ENCODE peak calls at places on chromosomes 6 and 20, in nine cellular contexts. One of them, this sample, is unnamed.

GRCh38 chr6:50992704-50993625 is 174.3 kb downstream of the TFAP2B start:
- DNase-seq in A172: no peak
- DNase-seq in activated gamma-delta T cell treated with anti-CD3 and anti-CD28 coated beads, Interleukin-2, amount 50 U/mL, for 16 hours: no peak
- DNase-seq in fibroblast of lung: no peak
- DNase-seq in HTR-8/SVneo: no peak
- DNase-seq in NCI-H1092 treated with DMSO at 0.1 percent for 48 hours: no peak
- DNase-seq in psoas muscle: no peak
- DNase-seq in choroid plexus epithelial cell: no peak
- DNase-seq in right cardiac atrium: no peak
- DNase-seq in this sample: no peak

GRCh38 chr6:170074435-170074834 is 216.4 kb downstream of the DLL1 start:
- DNase-seq in A172: no peak
- DNase-seq in activated gamma-delta T cell treated with anti-CD3 and anti-CD28 coated beads, Interleukin-2, amount 50 U/mL, for 16 hours: no peak
- DNase-seq in fibroblast of lung: no peak
- DNase-seq in HTR-8/SVneo: no peak
- DNase-seq in NCI-H1092 treated with DMSO at 0.1 percent for 48 hours: no peak
- DNase-seq in psoas muscle: no peak
- DNase-seq in choroid plexus epithelial cell: no peak
- DNase-seq in right cardiac atrium: no peak
- DNase-seq in this sample: no peak

GRCh38 chr20:25246182-25246943 is 1.5 kb upstream of the PYGB start:
- DNase-seq in A172: no peak
- DNase-seq in activated gamma-delta T cell treated with anti-CD3 and anti-CD28 coated beads, Interleukin-2, amount 50 U/mL, for 16 hours: no peak
- DNase-seq in fibroblast of lung: peak
- DNase-seq in HTR-8/SVneo: no peak
- DNase-seq in NCI-H1092 treated with DMSO at 0.1 percent for 48 hours: no peak
- DNase-seq in psoas muscle: no peak
- DNase-seq in choroid plexus epithelial cell: no peak
- DNase-seq in right cardiac atrium: no peak
- DNase-seq in this sample: no peak

GRCh38 chr20:10236540-10237533 is 18.2 kb downstream of the SNAP25 start:
- DNase-seq in A172: no peak
- DNase-seq in activated gamma-delta T cell treated with anti-CD3 and anti-CD28 coated beads, Interleukin-2, amount 50 U/mL, for 16 hours: no peak
- DNase-seq in fibroblast of lung: no peak
- DNase-seq in HTR-8/SVneo: no peak
- DNase-seq in NCI-H1092 treated with DMSO at 0.1 percent for 48 hours: no peak
- DNase-seq in psoas muscle: no peak
- DNase-seq in choroid plexus epithelial cell: no peak
- DNase-seq in right cardiac atrium: no peak
- DNase-seq in this sample: no peak

GRCh38 chr6:97399208-97399607 is 116.2 kb upstream of the MMS22L start:
- DNase-seq in A172: no peak
- DNase-seq in activated gamma-delta T cell treated with anti-CD3 and anti-CD28 coated beads, Interleukin-2, amount 50 U/mL, for 16 hours: no peak
- DNase-seq in fibroblast of lung: no peak
- DNase-seq in HTR-8/SVneo: no peak
- DNase-seq in NCI-H1092 treated with DMSO at 0.1 percent for 48 hours: no peak
- DNase-seq in psoas muscle: no peak
- DNase-seq in choroid plexus epithelial cell: no peak
- DNase-seq in right cardiac atrium: no peak
- DNase-seq in this sample: no peak

GRCh38 chr6:105884426-105884825 is 201.7 kb upstream of the PRDM1 start:
- DNase-seq in A172: no peak
- DNase-seq in activated gamma-delta T cell treated with anti-CD3 and anti-CD28 coated beads, Interleukin-2, amount 50 U/mL, for 16 hours: no peak
- DNase-seq in fibroblast of lung: no peak
- DNase-seq in HTR-8/SVneo: no peak
- DNase-seq in NCI-H1092 treated with DMSO at 0.1 percent for 48 hours: no peak
- DNase-seq in psoas muscle: no peak
- DNase-seq in choroid plexus epithelial cell: no peak
- DNase-seq in right cardiac atrium: no peak
- DNase-seq in this sample: no peak

GRCh38 chr6:64299176-64299575 is 663.6 kb downstream of the PHF3 start:
- DNase-seq in A172: no peak
- DNase-seq in activated gamma-delta T cell treated with anti-CD3 and anti-CD28 coated beads, Interleukin-2, amount 50 U/mL, for 16 hours: no peak
- DNase-seq in fibroblast of lung: no peak
- DNase-seq in HTR-8/SVneo: no peak
- DNase-seq in NCI-H1092 treated with DMSO at 0.1 percent for 48 hours: no peak
- DNase-seq in psoas muscle: no peak
- DNase-seq in choroid plexus epithelial cell: no peak
- DNase-seq in right cardiac atrium: no peak
- DNase-seq in this sample: no peak

GRCh38 chr6:68211242-68211795 is 423.8 kb upstream of the ADGRB3 start:
- DNase-seq in A172: no peak
- DNase-seq in activated gamma-delta T cell treated with anti-CD3 and anti-CD28 coated beads, Interleukin-2, amount 50 U/mL, for 16 hours: no peak
- DNase-seq in fibroblast of lung: peak
- DNase-seq in HTR-8/SVneo: no peak
- DNase-seq in NCI-H1092 treated with DMSO at 0.1 percent for 48 hours: no peak
- DNase-seq in psoas muscle: no peak
- DNase-seq in choroid plexus epithelial cell: peak
- DNase-seq in right cardiac atrium: no peak
- DNase-seq in this sample: no peak

GRCh38 chr6:48141975-48142374 is 31.0 kb upstream of the PTCHD4 start:
- DNase-seq in A172: no peak
- DNase-seq in activated gamma-delta T cell treated with anti-CD3 and anti-CD28 coated beads, Interleukin-2, amount 50 U/mL, for 16 hours: no peak
- DNase-seq in fibroblast of lung: no peak
- DNase-seq in HTR-8/SVneo: no peak
- DNase-seq in NCI-H1092 treated with DMSO at 0.1 percent for 48 hours: no peak
- DNase-seq in psoas muscle: no peak
- DNase-seq in choroid plexus epithelial cell: peak
- DNase-seq in right cardiac atrium: no peak
- DNase-seq in this sample: no peak

GRCh38 chr20:57386762-57387161 is 4.4 kb upstream of the RBM38 start:
- DNase-seq in A172: no peak
- DNase-seq in activated gamma-delta T cell treated with anti-CD3 and anti-CD28 coated beads, Interleukin-2, amount 50 U/mL, for 16 hours: no peak
- DNase-seq in fibroblast of lung: no peak
- DNase-seq in HTR-8/SVneo: no peak
- DNase-seq in NCI-H1092 treated with DMSO at 0.1 percent for 48 hours: no peak
- DNase-seq in psoas muscle: no peak
- DNase-seq in choroid plexus epithelial cell: no peak
- DNase-seq in right cardiac atrium: no peak
- DNase-seq in this sample: no peak

GRCh38 chr20:22374678-22375590 is 209.4 kb downstream of the FOXA2 start:
- DNase-seq in A172: peak
- DNase-seq in activated gamma-delta T cell treated with anti-CD3 and anti-CD28 coated beads, Interleukin-2, amount 50 U/mL, for 16 hours: no peak
- DNase-seq in fibroblast of lung: peak
- DNase-seq in HTR-8/SVneo: no peak
- DNase-seq in NCI-H1092 treated with DMSO at 0.1 percent for 48 hours: peak
- DNase-seq in psoas muscle: no peak
- DNase-seq in choroid plexus epithelial cell: peak
- DNase-seq in right cardiac atrium: no peak
- DNase-seq in this sample: peak

GRCh38 chr6:148893481-148893880 is 146.7 kb downstream of the UST start:
- DNase-seq in A172: no peak
- DNase-seq in activated gamma-delta T cell treated with anti-CD3 and anti-CD28 coated beads, Interleukin-2, amount 50 U/mL, for 16 hours: no peak
- DNase-seq in fibroblast of lung: no peak
- DNase-seq in HTR-8/SVneo: no peak
- DNase-seq in NCI-H1092 treated with DMSO at 0.1 percent for 48 hours: no peak
- DNase-seq in psoas muscle: no peak
- DNase-seq in choroid plexus epithelial cell: no peak
- DNase-seq in right cardiac atrium: no peak
- DNase-seq in this sample: no peak

GRCh38 chr6:5457036-5457435 is 195.7 kb downstream of the FARS2 start:
- DNase-seq in A172: peak
- DNase-seq in activated gamma-delta T cell treated with anti-CD3 and anti-CD28 coated beads, Interleukin-2, amount 50 U/mL, for 16 hours: no peak
- DNase-seq in fibroblast of lung: peak
- DNase-seq in HTR-8/SVneo: peak
- DNase-seq in NCI-H1092 treated with DMSO at 0.1 percent for 48 hours: peak
- DNase-seq in psoas muscle: peak
- DNase-seq in choroid plexus epithelial cell: no peak
- DNase-seq in right cardiac atrium: peak
- DNase-seq in this sample: peak

GRCh38 chr20:62457098-62457497 is 18.7 kb downstream of the GATA5 start:
- DNase-seq in A172: no peak
- DNase-seq in activated gamma-delta T cell treated with anti-CD3 and anti-CD28 coated beads, Interleukin-2, amount 50 U/mL, for 16 hours: no peak
- DNase-seq in fibroblast of lung: no peak
- DNase-seq in HTR-8/SVneo: no peak
- DNase-seq in NCI-H1092 treated with DMSO at 0.1 percent for 48 hours: no peak
- DNase-seq in psoas muscle: no peak
- DNase-seq in choroid plexus epithelial cell: no peak
- DNase-seq in right cardiac atrium: no peak
- DNase-seq in this sample: no peak

GRCh38 chr20:38156888-38157634 is 8.0 kb downstream of the TGM2 start:
- DNase-seq in A172: peak
- DNase-seq in activated gamma-delta T cell treated with anti-CD3 and anti-CD28 coated beads, Interleukin-2, amount 50 U/mL, for 16 hours: no peak
- DNase-seq in fibroblast of lung: peak
- DNase-seq in HTR-8/SVneo: no peak
- DNase-seq in NCI-H1092 treated with DMSO at 0.1 percent for 48 hours: no peak
- DNase-seq in psoas muscle: peak
- DNase-seq in choroid plexus epithelial cell: no peak
- DNase-seq in right cardiac atrium: peak
- DNase-seq in this sample: peak

GRCh38 chr6:56659721-56660373 is 17.2 kb upstream of the DST start:
- DNase-seq in A172: no peak
- DNase-seq in activated gamma-delta T cell treated with anti-CD3 and anti-CD28 coated beads, Interleukin-2, amount 50 U/mL, for 16 hours: no peak
- DNase-seq in fibroblast of lung: no peak
- DNase-seq in HTR-8/SVneo: no peak
- DNase-seq in NCI-H1092 treated with DMSO at 0.1 percent for 48 hours: no peak
- DNase-seq in psoas muscle: no peak
- DNase-seq in choroid plexus epithelial cell: no peak
- DNase-seq in right cardiac atrium: no peak
- DNase-seq in this sample: no peak

GRCh38 chr6:428047-428608 is 36.6 kb downstream of the IRF4 start:
- DNase-seq in A172: no peak
- DNase-seq in activated gamma-delta T cell treated with anti-CD3 and anti-CD28 coated beads, Interleukin-2, amount 50 U/mL, for 16 hours: no peak
- DNase-seq in fibroblast of lung: no peak
- DNase-seq in HTR-8/SVneo: no peak
- DNase-seq in NCI-H1092 treated with DMSO at 0.1 percent for 48 hours: no peak
- DNase-seq in psoas muscle: no peak
- DNase-seq in choroid plexus epithelial cell: no peak
- DNase-seq in right cardiac atrium: no peak
- DNase-seq in this sample: no peak

GRCh38 chr6:53805016-53805415 is 10.2 kb downstream of the LRRC1 start:
- DNase-seq in A172: no peak
- DNase-seq in activated gamma-delta T cell treated with anti-CD3 and anti-CD28 coated beads, Interleukin-2, amount 50 U/mL, for 16 hours: no peak
- DNase-seq in fibroblast of lung: no peak
- DNase-seq in HTR-8/SVneo: no peak
- DNase-seq in NCI-H1092 treated with DMSO at 0.1 percent for 48 hours: no peak
- DNase-seq in psoas muscle: no peak
- DNase-seq in choroid plexus epithelial cell: no peak
- DNase-seq in right cardiac atrium: no peak
- DNase-seq in this sample: no peak

GRCh38 chr6:13048113-13048512 is 280.2 kb downstream of the TBC1D7 start:
- DNase-seq in A172: no peak
- DNase-seq in activated gamma-delta T cell treated with anti-CD3 and anti-CD28 coated beads, Interleukin-2, amount 50 U/mL, for 16 hours: no peak
- DNase-seq in fibroblast of lung: no peak
- DNase-seq in HTR-8/SVneo: no peak
- DNase-seq in NCI-H1092 treated with DMSO at 0.1 percent for 48 hours: no peak
- DNase-seq in psoas muscle: no peak
- DNase-seq in choroid plexus epithelial cell: no peak
- DNase-seq in right cardiac atrium: no peak
- DNase-seq in this sample: peak

GRCh38 chr6:33949877-33950831 is 146.4 kb upstream of the MLN start:
- DNase-seq in A172: no peak
- DNase-seq in activated gamma-delta T cell treated with anti-CD3 and anti-CD28 coated beads, Interleukin-2, amount 50 U/mL, for 16 hours: no peak
- DNase-seq in fibroblast of lung: no peak
- DNase-seq in HTR-8/SVneo: no peak
- DNase-seq in NCI-H1092 treated with DMSO at 0.1 percent for 48 hours: no peak
- DNase-seq in psoas muscle: no peak
- DNase-seq in choroid plexus epithelial cell: no peak
- DNase-seq in right cardiac atrium: no peak
- DNase-seq in this sample: no peak

GRCh38 chr20:341682-342081 is 5.2 kb upstream of the NRSN2 start:
- DNase-seq in A172: peak
- DNase-seq in activated gamma-delta T cell treated with anti-CD3 and anti-CD28 coated beads, Interleukin-2, amount 50 U/mL, for 16 hours: no peak
- DNase-seq in fibroblast of lung: peak
- DNase-seq in HTR-8/SVneo: no peak
- DNase-seq in NCI-H1092 treated with DMSO at 0.1 percent for 48 hours: no peak
- DNase-seq in psoas muscle: no peak
- DNase-seq in choroid plexus epithelial cell: peak
- DNase-seq in right cardiac atrium: no peak
- DNase-seq in this sample: peak

This sample was measured in fibroblast of the aortic adventitia.